ENCODE peak calls at places on chromosomes 3 and 15, in five cellular contexts. One of them, this sample, is unnamed.

GRCh38 chr15:32824777-32825176 is 107.0 kb downstream of the GREM1 start:
- DNase-seq in GM12891: no peak
- DNase-seq in IMR-90: peak; percentile 92
- DNase-seq in breast epithelium: no peak
- DNase-seq in ovary: no peak
- DNase-seq in this sample: no peak

GRCh38 chr3:152173627-152174026 is 95.1 kb upstream of the MBNL1 start:
- DNase-seq in breast epithelium: no peak
- DNase-seq in ovary: no peak
- DNase-seq in IMR-90: no peak
- DNase-seq in GM12891: no peak
- DNase-seq in this sample: no peak

GRCh38 chr3:128343287-128344045 is 123.2 kb downstream of the DNAJB8 start:
- DNase-seq in breast epithelium: peak; percentile 35
- DNase-seq in ovary: no peak
- DNase-seq in GM12891: no peak
- DNase-seq in IMR-90: peak; percentile 66
- DNase-seq in this sample: peak; percentile 27

GRCh38 chr3:5116568-5116967 is 5.5 kb upstream of the ARL8B start:
- DNase-seq in breast epithelium: no peak
- DNase-seq in IMR-90: no peak
- DNase-seq in GM12891: no peak
- DNase-seq in ovary: no peak
- DNase-seq in this sample: no peak

GRCh38 chr15:58213587-58214360 is 75.6 kb downstream of the AQP9 start:
- DNase-seq in breast epithelium: no peak
- DNase-seq in GM12891: no peak
- DNase-seq in ovary: no peak
- DNase-seq in IMR-90: peak; percentile 18
- DNase-seq in this sample: no peak

GRCh38 chr15:38879909-38880471 is 315.4 kb upstream of the RASGRP1 start:
- DNase-seq in breast epithelium: peak; percentile 57
- DNase-seq in GM12891: no peak
- DNase-seq in ovary: peak; percentile 62
- DNase-seq in IMR-90: peak; percentile 55
- DNase-seq in this sample: no peak

GRCh38 chr3:156551261-156551660 is 3.7 kb downstream of the SSR3 start:
- DNase-seq in IMR-90: peak; percentile 69
- DNase-seq in ovary: no peak
- DNase-seq in breast epithelium: no peak
- DNase-seq in GM12891: no peak
- DNase-seq in this sample: no peak

GRCh38 chr15:33310481-33311311 is at the start of gene RYR3:
- DNase-seq in ovary: no peak
- DNase-seq in breast epithelium: no peak
- DNase-seq in GM12891: no peak
- DNase-seq in IMR-90: no peak
- DNase-seq in this sample: peak; percentile 77

GRCh38 chr3:170848294-170848917 is 21.6 kb downstream of the RPL22L1 start:
- DNase-seq in ovary: no peak
- DNase-seq in GM12891: no peak
- DNase-seq in breast epithelium: no peak
- DNase-seq in IMR-90: peak; percentile 52
- DNase-seq in this sample: peak; percentile 9

GRCh38 chr3:73868688-73869315 is 244.1 kb upstream of the PDZRN3 start:
- DNase-seq in breast epithelium: no peak
- DNase-seq in GM12891: no peak
- DNase-seq in ovary: peak; percentile 27
- DNase-seq in IMR-90: peak; percentile 38
- DNase-seq in this sample: no peak

GRCh38 chr15:22884344-22884743 is 45.9 kb downstream of the NIPA2 start:
- DNase-seq in GM12891: no peak
- DNase-seq in ovary: no peak
- DNase-seq in breast epithelium: no peak
- DNase-seq in IMR-90: no peak
- DNase-seq in this sample: no peak

GRCh38 chr15:44023176-44023575 is 171.9 kb downstream of the FRMD5 start:
- DNase-seq in GM12891: no peak
- DNase-seq in ovary: no peak
- DNase-seq in IMR-90: peak; percentile 21
- DNase-seq in breast epithelium: no peak
- DNase-seq in this sample: no peak

GRCh38 chr3:189119947-189120346 is 51.8 kb upstream of the TPRG1 start:
- DNase-seq in ovary: no peak
- DNase-seq in GM12891: no peak
- DNase-seq in IMR-90: no peak
- DNase-seq in breast epithelium: no peak
- DNase-seq in this sample: no peak

GRCh38 chr3:25856902-25857518 is 67.1 kb downstream of the OXSM start:
- DNase-seq in IMR-90: peak; percentile 67
- DNase-seq in breast epithelium: no peak
- DNase-seq in GM12891: peak; percentile 32
- DNase-seq in ovary: no peak
- DNase-seq in this sample: peak; percentile 66

GRCh38 chr15:52256930-52257733 is 38.5 kb downstream of the MYO5C start:
- DNase-seq in IMR-90: no peak
- DNase-seq in GM12891: no peak
- DNase-seq in ovary: no peak
- DNase-seq in breast epithelium: no peak
- DNase-seq in this sample: no peak

GRCh38 chr15:77944002-77944867 is 133.3 kb downstream of the TBC1D2B start:
- DNase-seq in IMR-90: peak; percentile 56
- DNase-seq in GM12891: peak; percentile 41
- DNase-seq in breast epithelium: peak; percentile 48
- DNase-seq in ovary: peak; percentile 83
- DNase-seq in this sample: peak; percentile 79

GRCh38 chr3:13159890-13160289 is 86.7 kb upstream of the IQSEC1 start:
- DNase-seq in IMR-90: no peak
- DNase-seq in breast epithelium: no peak
- DNase-seq in GM12891: no peak
- DNase-seq in ovary: no peak
- DNase-seq in this sample: no peak

GRCh38 chr3:127690106-127690505 is 17.4 kb downstream of the ABTB1 start:
- DNase-seq in GM12891: no peak
- DNase-seq in IMR-90: peak; percentile 61
- DNase-seq in breast epithelium: no peak
- DNase-seq in ovary: no peak
- DNase-seq in this sample: no peak

GRCh38 chr15:67967871-67968423 is 86.2 kb upstream of the PIAS1 start:
- DNase-seq in breast epithelium: peak; percentile 39
- DNase-seq in IMR-90: peak; percentile 47
- DNase-seq in GM12891: peak; percentile 45
- DNase-seq in ovary: peak; percentile 79
- DNase-seq in this sample: peak; percentile 29

GRCh38 chr3:142595951-142596725 is at the start of gene PLS1:
- DNase-seq in breast epithelium: peak; percentile 85
- DNase-seq in IMR-90: peak; percentile 70
- DNase-seq in GM12891: peak; percentile 81
- DNase-seq in ovary: peak; percentile 80
- DNase-seq in this sample: peak; percentile 95

GRCh38 chr3:110384601-110385000 is 687.0 kb upstream of the NECTIN3 start:
- DNase-seq in breast epithelium: no peak
- DNase-seq in GM12891: no peak
- DNase-seq in IMR-90: peak; percentile 84
- DNase-seq in ovary: no peak
- DNase-seq in this sample: no peak

GRCh38 chr3:60788185-60788584 is 463.1 kb downstream of the FHIT start:
- DNase-seq in ovary: no peak
- DNase-seq in breast epithelium: no peak
- DNase-seq in GM12891: no peak
- DNase-seq in IMR-90: no peak
- DNase-seq in this sample: no peak

GRCh38 chr3:153830552-153830951 is 290.6 kb upstream of the ARHGEF26 start:
- DNase-seq in breast epithelium: no peak
- DNase-seq in ovary: no peak
- DNase-seq in GM12891: no peak
- DNase-seq in IMR-90: no peak
- DNase-seq in this sample: no peak

GRCh38 chr3:59908280-59908679 is 858.5 kb upstream of the CFAP20DC start:
- DNase-seq in ovary: no peak
- DNase-seq in GM12891: no peak
- DNase-seq in breast epithelium: no peak
- DNase-seq in IMR-90: no peak
- DNase-seq in this sample: no peak

GRCh38 chr3:46694520-46694919 is 1.0 kb upstream of the ALS2CL start:
- DNase-seq in IMR-90: no peak
- DNase-seq in ovary: no peak
- DNase-seq in breast epithelium: no peak
- DNase-seq in GM12891: no peak
- DNase-seq in this sample: no peak

GRCh38 chr3:46692566-46692983 is 904 bp downstream of the ALS2CL start:
- DNase-seq in breast epithelium: peak; percentile 87
- DNase-seq in ovary: no peak
- DNase-seq in GM12891: no peak
- DNase-seq in IMR-90: no peak
- DNase-seq in this sample: no peak

GRCh38 chr3:46695177-46695961 is 1.9 kb upstream of the ALS2CL start:
- DNase-seq in GM12891: no peak
- DNase-seq in IMR-90: no peak
- DNase-seq in breast epithelium: no peak
- DNase-seq in ovary: peak; percentile 46
- DNase-seq in this sample: peak; percentile 25

GRCh38 chr3:46693897-46694235 is 387 bp upstream of the ALS2CL start:
- DNase-seq in IMR-90: no peak
- DNase-seq in breast epithelium: no peak
- DNase-seq in GM12891: no peak
- DNase-seq in ovary: no peak
- DNase-seq in this sample: no peak

DNA sequence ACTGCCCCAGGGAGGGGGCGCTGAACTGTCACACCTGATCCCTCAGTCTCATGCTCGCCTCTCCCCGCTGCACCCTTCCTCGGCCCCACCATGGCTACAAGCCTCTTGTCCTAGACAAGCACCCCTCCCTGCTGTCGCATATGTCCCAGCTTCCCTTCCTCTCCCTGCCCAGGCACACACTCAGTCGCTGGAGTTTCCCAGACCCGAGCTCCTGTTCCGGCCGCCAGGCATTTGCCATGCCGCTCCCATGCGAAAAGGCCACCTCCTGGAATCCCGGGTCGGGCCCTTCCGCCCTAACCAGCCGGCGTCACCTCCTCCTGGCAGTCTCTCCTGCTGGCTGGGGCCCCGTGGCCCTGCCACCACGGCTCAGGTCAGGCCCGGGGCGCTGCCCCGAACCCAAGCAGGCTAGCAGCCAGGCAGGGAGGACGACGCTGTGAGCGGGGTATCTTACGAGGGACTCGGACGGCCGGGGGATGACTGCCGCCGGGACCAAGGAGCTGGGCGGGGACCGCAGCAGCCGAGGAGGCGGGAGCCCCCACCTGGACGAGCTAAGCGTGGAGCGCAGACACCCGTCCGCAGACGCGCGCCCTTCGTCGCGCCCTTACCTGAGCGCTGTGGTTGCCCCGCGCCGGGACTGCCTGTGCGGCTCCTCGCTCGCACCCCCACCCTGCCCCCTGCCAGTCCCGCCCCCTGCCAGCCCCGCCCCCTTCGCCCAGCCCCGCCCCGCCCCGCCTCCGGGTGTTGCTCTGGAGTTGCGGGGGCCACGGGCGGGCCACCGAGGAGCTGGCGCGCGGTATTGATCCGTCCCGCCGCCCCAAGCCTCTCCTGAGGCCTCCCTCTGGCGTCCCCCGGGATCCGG is at the start of gene ALS2CL:
- DNase-seq in IMR-90: no peak
- DNase-seq in GM12891: peak; percentile 67
- DNase-seq in breast epithelium: peak; percentile 45
- DNase-seq in ovary: peak; percentile 58
- DNase-seq in this sample: peak; percentile 55
- TF ChIP-seq POLR2A in IMR-90: no peak
- TF ChIP-seq POLR2A in GM12891: no peak
- TF ChIP-seq POLR2A in breast epithelium: no peak
- TF ChIP-seq POLR2A in ovary: no peak
- TF ChIP-seq POLR2A in this sample: no peak

GRCh38 chr15:93071469-93071891 is 17.5 kb downstream of the RGMA start:
- DNase-seq in GM12891: no peak
- DNase-seq in IMR-90: no peak
- DNase-seq in breast epithelium: no peak
- DNase-seq in ovary: peak; percentile 43
- DNase-seq in this sample: no peak

GRCh38 chr15:93070901-93071300 is 18.1 kb downstream of the RGMA start:
- DNase-seq in breast epithelium: no peak
- DNase-seq in ovary: no peak
- DNase-seq in IMR-90: no peak
- DNase-seq in GM12891: no peak
- DNase-seq in this sample: no peak

GRCh38 chr15:93072011-93072410 is 17.0 kb downstream of the RGMA start:
- DNase-seq in ovary: no peak
- DNase-seq in breast epithelium: no peak
- DNase-seq in GM12891: no peak
- DNase-seq in IMR-90: peak; percentile 14
- DNase-seq in this sample: no peak

GRCh38 chr15:93073465-93073952 is 15.5 kb downstream of the RGMA start:
- DNase-seq in IMR-90: no peak
- DNase-seq in ovary: peak; percentile 58
- DNase-seq in breast epithelium: no peak
- DNase-seq in GM12891: no peak
- DNase-seq in this sample: no peak

GRCh38 chr15:93072440-93073394 is 16.3 kb downstream of the RGMA start:
- DNase-seq in breast epithelium: no peak
- DNase-seq in IMR-90: peak; percentile 23
- DNase-seq in GM12891: no peak
- DNase-seq in ovary: peak; percentile 90
- DNase-seq in this sample: no peak
- TF ChIP-seq POLR2A in breast epithelium: no peak
- TF ChIP-seq POLR2A in IMR-90: no peak
- TF ChIP-seq POLR2A in GM12891: no peak
- TF ChIP-seq POLR2A in ovary: peak; percentile 54
- TF ChIP-seq POLR2A in this sample: no peak

GRCh38 chr3:195153653-195154052 is 117.3 kb downstream of the XXYLT1 start:
- DNase-seq in ovary: no peak
- DNase-seq in breast epithelium: no peak
- DNase-seq in IMR-90: peak; percentile 38
- DNase-seq in GM12891: no peak
- DNase-seq in this sample: no peak

GRCh38 chr3:195154793-195155535 is 116.0 kb downstream of the XXYLT1 start:
- DNase-seq in GM12891: no peak
- DNase-seq in ovary: peak; percentile 89
- DNase-seq in IMR-90: peak; percentile 97
- DNase-seq in breast epithelium: peak; percentile 82
- DNase-seq in this sample: peak; percentile 40

GRCh38 chr3:195155842-195156241 is 115.1 kb downstream of the XXYLT1 start:
- DNase-seq in IMR-90: peak; percentile 63
- DNase-seq in breast epithelium: no peak
- DNase-seq in ovary: no peak
- DNase-seq in GM12891: no peak
- DNase-seq in this sample: no peak

GRCh38 chr3:195153121-195153520 is 117.8 kb downstream of the XXYLT1 start:
- DNase-seq in ovary: no peak
- DNase-seq in IMR-90: peak; percentile 17
- DNase-seq in breast epithelium: no peak
- DNase-seq in GM12891: no peak
- DNase-seq in this sample: no peak

GRCh38 chr3:195154111-195154791 is 116.7 kb downstream of the XXYLT1 start:
- DNase-seq in GM12891: no peak
- DNase-seq in breast epithelium: no peak
- DNase-seq in ovary: peak; percentile 51
- DNase-seq in IMR-90: peak; percentile 82
- DNase-seq in this sample: no peak
- TF ChIP-seq POLR2A in GM12891: no peak
- TF ChIP-seq POLR2A in breast epithelium: no peak
- TF ChIP-seq POLR2A in ovary: no peak
- TF ChIP-seq POLR2A in IMR-90: no peak
- TF ChIP-seq POLR2A in this sample: no peak

GRCh38 chr3:108013141-108014055 is 77.4 kb downstream of the CD47 start:
- DNase-seq in breast epithelium: no peak
- DNase-seq in IMR-90: no peak
- DNase-seq in GM12891: no peak
- DNase-seq in ovary: no peak
- DNase-seq in this sample: no peak
- TF ChIP-seq POLR2A in breast epithelium: no peak
- TF ChIP-seq POLR2A in IMR-90: no peak
- TF ChIP-seq POLR2A in GM12891: no peak
- TF ChIP-seq POLR2A in ovary: no peak
- TF ChIP-seq POLR2A in this sample: no peak

This sample was measured in erythroblast.